ENCODE peak calls at places on chromosomes 3 and 15, in five cellular contexts. X, G, P, Z and I are unnamed samples.

GRCh38 chr3:66383998-66384745 is 116.7 kb downstream of the LRIG1 start:
- DNase-seq in X (no peak), G (no peak), P (no peak), Z (no peak), I (no peak)

GRCh38 chr3:25849101-25849500 is 59.2 kb downstream of the OXSM start:
- DNase-seq in Z (no peak), G (no peak), P (no peak), X (no peak), I (no peak)

GRCh38 chr3:39272191-39272590 is 7.6 kb downstream of the CX3CR1 start:
- DNase-seq in Z (no peak), P (no peak), X (no peak), G (no peak), I (no peak)

GRCh38 chr3:66410371-66410770 is 90.5 kb downstream of the LRIG1 start:
- DNase-seq in G (no peak), Z (no peak), P (no peak), X (no peak), I (no peak)

GRCh38 chr3:414063-414462 is 217.5 kb downstream of the CHL1 start:
- DNase-seq in G (no peak), X (peak; percentile 24), Z (no peak), P (no peak), I (peak; percentile 4)

GRCh38 chr3:15438988-15439387 is 11.6 kb downstream of the EAF1 start:
- DNase-seq in X (no peak), Z (no peak), P (no peak), G (no peak), I (no peak)

GRCh38 chr3:190543656-190544055 is 29.8 kb downstream of the IL1RAP start:
- DNase-seq in X (no peak), P (no peak), Z (no peak), G (no peak), I (no peak)

GRCh38 chr3:149330609-149331008 is 2.8 kb downstream of the TM4SF18 start:
- DNase-seq in G (no peak), P (no peak), Z (no peak), X (no peak), I (no peak)

GRCh38 chr3:152328841-152329240 is 60.1 kb downstream of the MBNL1 start:
- DNase-seq in P (no peak), X (no peak), G (no peak), Z (peak; percentile 26), I (peak; percentile 70)

GRCh38 chr3:106688463-106688862 is 688.8 kb upstream of the CCDC54 start:
- DNase-seq in P (no peak), Z (no peak), X (no peak), G (peak; percentile 60), I (peak; percentile 75)

GRCh38 chr15:56168394-56168793 is 75.3 kb downstream of the RFX7 start:
- DNase-seq in G (no peak), P (no peak), Z (no peak), X (no peak), I (no peak)

GRCh38 chr3:52798978-52799476 is 4.4 kb downstream of the ITIH3 start:
- DNase-seq in X (peak; percentile 45), Z (peak; percentile 70), P (no peak), G (no peak), I (no peak)

GRCh38 chr3:189593581-189593980 is 37.6 kb upstream of the TP63 start:
- DNase-seq in Z (no peak), P (no peak), X (no peak), G (no peak), I (no peak)

GRCh38 chr3:44509393-44509921 is 32.0 kb upstream of the ZNF445 start:
- DNase-seq in G (no peak), X (peak; percentile 10), Z (no peak), P (no peak), I (no peak)

GRCh38 chr3:147360936-147361670 is 45.2 kb downstream of the ZIC4 start:
- DNase-seq in P (no peak), G (no peak), X (peak; percentile 53), Z (no peak), I (no peak)

GRCh38 chr3:124584552-124585391 is 145.5 kb upstream of the UMPS start:
- DNase-seq in G (peak; percentile 67), P (peak; percentile 43), Z (no peak), X (peak; percentile 18), I (no peak)

GRCh38 chr15:78209646-78210348 is 24.6 kb downstream of the ACSBG1 start:
- DNase-seq in P (no peak), X (no peak), G (peak; percentile 70), Z (no peak), I (no peak)

GRCh38 chr3:172375206-172375850 is 72.9 kb downstream of the GHSR start:
- DNase-seq in P (no peak), Z (no peak), G (no peak), X (no peak), I (no peak)

GRCh38 chr3:13016083-13016725 is 57.0 kb downstream of the IQSEC1 start:
- DNase-seq in X (peak; percentile 91), P (no peak), Z (no peak), G (peak; percentile 82), I (no peak)

GRCh38 chr3:138781012-138781470 is 53.7 kb downstream of the PIK3CB start:
- DNase-seq in Z (no peak), P (no peak), G (no peak), X (peak; percentile 30), I (no peak)

GRCh38 chr3:194852836-194853508 is 167.3 kb downstream of the FAM43A start:
- DNase-seq in Z (no peak), G (no peak), X (no peak), P (no peak), I (no peak)

GRCh38 chr3:149016669-149017541 is 25.6 kb downstream of the GYG1 start:
- DNase-seq in P (no peak), Z (peak; percentile 9), G (no peak), X (no peak), I (peak; percentile 59)

GRCh38 chr3:33746412-33747116 is 28.5 kb upstream of the CLASP2 start:
- DNase-seq in G (no peak), X (peak; percentile 56), P (no peak), Z (no peak), I (no peak)

GRCh38 chr3:18827664-18828063 is 320.6 kb upstream of the KCNH8 start:
- DNase-seq in Z (no peak), X (no peak), P (no peak), G (no peak), I (no peak)

GRCh38 chr3:158768361-158768787 is 33.5 kb upstream of the MFSD1 start:
- DNase-seq in G (peak; percentile 73), Z (no peak), P (no peak), X (no peak), I (no peak)

GRCh38 chr3:99789322-99789721 is 28.3 kb upstream of the CMSS1 start:
- DNase-seq in P (no peak), Z (no peak), G (no peak), X (peak; percentile 53), I (peak; percentile 53)

GRCh38 chr15:74873756-74874424 is 725 bp upstream of the SCAMP2 start:
- DNase-seq in G (no peak), X (peak; percentile 37), Z (no peak), P (no peak), I (no peak)

GRCh38 chr3:134675726-134676252 is 25.0 kb upstream of the KY start:
- DNase-seq in P (no peak), G (no peak), Z (no peak), X (no peak), I (no peak)

GRCh38 chr3:135965506-135966348 is at the start of gene PPP2R3A:
- DNase-seq in Z (peak; percentile 17), X (peak; percentile 74), P (peak; percentile 52), G (peak; percentile 90), I (peak; percentile 56)

DNA sequence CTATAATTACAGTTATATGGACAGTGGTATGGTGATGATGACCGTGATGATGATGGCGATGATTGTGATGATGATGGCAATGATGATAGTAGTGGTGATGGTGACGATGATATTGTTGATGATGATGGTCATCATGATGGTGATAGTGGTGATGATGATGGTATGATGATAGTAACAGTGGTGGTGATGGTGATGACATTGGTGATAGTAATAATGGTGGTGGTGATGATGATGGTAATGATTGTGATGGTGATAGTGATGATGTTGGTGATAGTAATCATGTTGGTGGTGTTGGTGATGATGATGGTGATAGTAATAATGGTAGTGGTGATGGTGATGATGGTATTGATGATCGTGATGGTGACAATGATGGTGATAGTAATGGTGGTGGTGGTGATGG is 504.4 kb downstream of the GABRG3 start:
- DNase-seq in G (no peak), P (no peak), Z (no peak), X (no peak), I (no peak)
- TF ChIP-seq CTCF in G (no peak), P (no peak), Z (no peak), X (no peak), I (no peak)

DNA sequence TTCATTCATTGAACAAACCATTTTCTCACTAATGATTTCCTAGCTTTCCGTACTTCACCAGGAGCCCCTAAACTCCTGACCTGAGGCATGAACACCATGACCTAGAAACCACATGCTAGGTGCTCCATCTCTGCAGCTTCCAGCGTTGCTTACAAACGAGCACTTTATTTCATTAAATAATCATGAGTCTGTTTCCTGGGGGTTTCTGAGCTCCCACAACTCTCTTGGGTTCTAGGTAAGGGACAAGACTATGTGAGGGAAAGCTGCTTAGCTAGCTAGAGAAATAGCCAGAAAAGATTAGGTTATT is 1.3 kb downstream of the MAP2K1 start:
- DNase-seq in Z (no peak), X (no peak), G (no peak), P (no peak), I (no peak)
- H3K4me3 ChIP-seq in Z (peak overlapping the region; percentile 68), X (peak overlapping the region; percentile 63), G (peak overlapping the region; percentile 79), P (peak overlapping the region; percentile 90), I (peak overlapping the region; percentile 85)

DNA sequence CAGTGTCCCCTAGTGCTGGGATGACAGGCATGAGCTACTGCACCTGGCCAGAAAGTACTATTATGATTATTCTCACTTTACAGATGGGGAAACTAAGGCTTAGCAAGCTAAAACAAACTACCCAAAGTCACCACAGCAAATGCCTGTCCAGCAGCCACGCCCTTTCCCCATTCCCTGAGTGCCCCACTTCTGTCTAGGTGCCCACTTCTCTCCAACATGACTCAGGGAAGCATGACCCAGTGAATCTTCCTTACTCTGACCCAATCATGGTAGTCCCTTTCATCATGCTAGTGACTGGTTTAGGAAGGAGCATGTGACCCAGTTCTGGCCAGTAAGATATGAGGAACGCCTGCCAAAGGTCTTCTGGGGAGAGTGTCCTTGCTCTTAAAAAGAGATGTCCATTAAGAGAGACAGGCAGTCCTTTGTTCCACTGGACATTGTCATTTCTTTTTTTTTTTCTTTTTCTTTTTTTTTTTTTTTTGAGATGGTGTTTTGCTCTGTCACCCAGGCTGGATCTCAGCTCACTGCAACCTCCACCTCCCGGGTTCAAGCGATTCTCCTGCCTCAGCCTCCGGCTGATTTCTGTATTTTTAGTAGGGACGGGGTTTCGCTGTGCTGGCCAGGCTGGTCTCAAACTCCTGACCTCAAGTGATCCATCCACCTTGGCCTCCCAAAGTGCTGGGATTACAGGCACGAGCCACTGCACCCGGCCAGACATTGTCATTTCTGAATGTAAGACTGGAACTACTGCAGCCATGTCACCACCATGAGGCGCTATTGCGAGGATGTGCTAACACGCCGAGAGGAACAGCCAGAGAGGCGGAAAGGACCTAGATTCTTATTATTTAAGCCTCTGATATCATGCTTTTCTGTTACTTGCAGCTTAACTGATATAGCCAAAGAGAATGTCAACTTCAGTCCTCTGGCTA is 19.8 kb downstream of the MEGF11 start:
- DNase-seq in X (peak; percentile 27), Z (no peak), P (no peak), G (no peak), I (no peak)
- TF ChIP-seq CTCF in X (peak; percentile 15), Z (no peak), P (no peak), G (no peak), I (peak; percentile 8)

DNA sequence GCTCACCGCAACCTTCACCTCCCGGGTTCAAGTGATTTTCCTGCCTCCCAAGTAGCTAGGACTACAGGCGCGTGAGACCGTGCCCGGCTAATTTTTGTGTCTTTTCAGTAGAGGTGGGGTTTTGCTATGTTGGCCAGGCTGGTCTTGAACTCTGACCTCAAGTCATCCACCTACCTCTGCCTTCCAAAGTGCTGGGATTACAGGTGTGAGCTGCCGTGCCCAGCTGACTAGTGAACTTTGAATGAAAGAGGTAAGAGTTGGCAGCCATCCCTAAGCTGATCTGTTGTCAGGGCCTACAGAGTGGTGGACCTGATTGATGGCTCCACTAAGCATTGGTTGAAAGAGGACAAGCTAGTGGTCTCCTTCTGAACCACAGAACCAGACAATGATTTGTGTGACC is 15.3 kb downstream of the PXK start:
- DNase-seq in Z (no peak), G (no peak), P (no peak), X (no peak), I (no peak)
- H3K4me3 ChIP-seq in Z (no peak overlapping the region), G (no peak overlapping the region), P (no peak overlapping the region), X (no peak overlapping the region), I (no peak overlapping the region)